ENCODE peak calls at places on chromosomes 4 and X, in four cellular contexts. H, J, N and S are unnamed samples.

GRCh38 chrX:21153503-21153902 is 220.7 kb upstream of the CNKSR2 start:
- DNase-seq in N (no peak), H (peak), J (no peak), S (no peak)

GRCh38 chrX:122641136-122641535 is 542.9 kb upstream of the GRIA3 start:
- DNase-seq in H (peak), N (no peak), J (no peak), S (no peak)

GRCh38 chr4:8224596-8225289 is 25.7 kb downstream of the SH3TC1 start:
- DNase-seq in J (no peak), N (peak), H (no peak), S (no peak)

GRCh38 chr4:114271031-114271430 is 291.6 kb upstream of the ARSJ start:
- DNase-seq in J (no peak), H (peak), N (no peak), S (no peak)

GRCh38 chrX:40366661-40367060 is 214.1 kb upstream of the ATP6AP2 start:
- DNase-seq in J (no peak), H (no peak), N (no peak), S (no peak)

GRCh38 chr4:67608047-67608446 is 49.5 kb downstream of the STAP1 start:
- DNase-seq in N (no peak), H (no peak), J (no peak), S (no peak)

GRCh38 chrX:110557864-110558263 is 199.2 kb downstream of the RTL9 start:
- DNase-seq in H (no peak), N (no peak), J (no peak), S (no peak)

GRCh38 chr4:80305466-80305865 is 30.1 kb upstream of the CFAP299 start:
- DNase-seq in H (peak), N (no peak), J (peak), S (no peak)

GRCh38 chr4:26330186-26330787 is 9.5 kb downstream of the RBPJ start:
- DNase-seq in H (peak), N (no peak), J (no peak), S (no peak)

GRCh38 chrX:79604364-79604763 is 237.2 kb upstream of the ITM2A start:
- DNase-seq in H (no peak), N (no peak), J (no peak), S (no peak)

DNA sequence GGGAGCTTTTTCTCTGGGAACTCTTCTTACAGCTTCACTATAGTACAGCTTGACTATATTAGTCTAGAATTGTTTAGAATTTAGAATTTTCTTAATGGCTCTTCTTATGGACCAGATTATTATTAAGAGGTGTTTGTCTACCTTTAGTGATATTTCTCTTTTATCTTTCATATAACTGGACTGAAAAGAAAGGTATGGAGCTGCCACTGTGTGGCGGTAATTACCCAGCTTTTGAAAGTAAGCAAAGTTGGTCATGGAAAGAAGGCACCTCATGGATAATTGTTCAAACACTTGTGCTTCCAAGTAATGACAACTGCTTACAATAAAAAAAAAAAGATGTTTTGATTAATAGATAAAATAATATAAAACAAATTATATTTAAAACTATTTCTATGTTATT is 1112.5 kb downstream of the TECRL start:
- DNase-seq in J (no peak), N (no peak), H (no peak), S (no peak)
- TF ChIP-seq CTCF in J (no peak), N (no peak), H (no peak), S (peak)

GRCh38 chr4:74057588-74057987 is 19.1 kb upstream of the CXCL3 start:
- DNase-seq in H (no peak), J (no peak), N (no peak), S (no peak)

GRCh38 chr4:74055096-74055495 is 16.6 kb upstream of the CXCL3 start:
- DNase-seq in J (no peak), N (no peak), H (no peak), S (no peak)

GRCh38 chr4:74056858-74057562 is 18.5 kb upstream of the CXCL3 start:
- DNase-seq in H (peak), N (no peak), J (peak), S (no peak)

GRCh38 chr4:74055498-74055897 is 17.0 kb upstream of the CXCL3 start:
- DNase-seq in H (no peak), N (no peak), J (no peak), S (no peak)

DNA sequence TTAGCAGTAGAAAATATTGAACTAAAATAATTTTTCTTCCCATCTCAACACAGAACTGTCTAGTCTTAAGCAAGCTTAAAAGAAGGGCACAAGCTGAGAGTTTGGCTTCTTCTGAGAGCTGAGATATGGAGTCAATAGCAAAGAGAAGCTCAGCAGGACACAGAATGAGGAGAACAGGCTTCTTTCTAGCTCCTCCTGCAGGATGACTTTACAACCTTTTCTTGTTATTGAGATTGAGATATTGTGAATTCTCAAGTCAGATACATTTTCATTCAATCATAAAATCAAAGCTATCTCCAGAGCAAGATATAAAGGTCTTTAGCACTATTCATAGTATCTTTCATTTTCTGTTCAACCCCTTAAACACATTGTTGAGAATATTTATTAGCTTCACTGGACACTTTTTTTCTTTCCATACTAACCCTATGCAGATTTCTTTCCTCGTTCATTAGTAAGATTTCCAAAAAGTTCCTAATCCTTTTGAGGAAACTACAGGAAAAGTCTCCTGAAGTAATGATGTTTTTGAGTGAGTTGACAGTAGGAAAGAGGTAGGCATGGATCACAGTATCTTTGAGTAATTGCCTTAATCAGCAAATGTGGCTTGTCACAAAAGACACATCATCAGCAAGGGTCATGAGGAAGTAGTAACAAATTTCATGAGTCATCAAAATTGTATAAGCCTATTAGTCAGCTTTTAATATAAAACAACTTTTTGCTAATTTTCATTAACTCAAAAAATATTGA is 17.8 kb upstream of the CXCL3 start:
- DNase-seq in J (no peak), H (peak), N (no peak), S (no peak)
- TF ChIP-seq CTCF in J (no peak), H (peak), N (no peak), S (no peak)

GRCh38 chrX:6311540-6311939 is 82.9 kb upstream of the NLGN4X start:
- DNase-seq in H (no peak), N (no peak), J (no peak), S (no peak)
- TF ChIP-seq CTCF in H (no peak), N (no peak), J (no peak), S (no peak)

DNA sequence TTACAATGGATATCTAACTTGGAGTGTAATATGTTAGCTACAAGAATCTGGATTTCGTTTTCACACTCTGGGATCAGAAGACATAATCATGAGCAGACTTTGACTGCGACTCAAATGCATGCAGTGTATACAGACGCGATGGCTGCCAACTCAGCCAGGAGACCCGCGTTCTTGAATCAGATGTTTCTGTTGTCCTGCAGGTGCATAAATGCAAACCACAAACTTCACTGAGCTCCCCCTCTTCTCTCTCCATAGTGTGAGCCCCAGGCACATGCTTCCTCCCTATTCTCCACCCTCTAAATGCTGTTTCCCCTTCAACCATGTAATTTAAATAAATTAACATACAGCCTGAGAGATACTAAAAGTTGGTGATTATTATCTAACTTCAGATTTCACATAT is 347.9 kb downstream of the DCHS2 start:
- DNase-seq in H (no peak), J (no peak), N (no peak), S (no peak)
- TF ChIP-seq CTCF in H (no peak), J (no peak), N (no peak), S (no peak)

DNA sequence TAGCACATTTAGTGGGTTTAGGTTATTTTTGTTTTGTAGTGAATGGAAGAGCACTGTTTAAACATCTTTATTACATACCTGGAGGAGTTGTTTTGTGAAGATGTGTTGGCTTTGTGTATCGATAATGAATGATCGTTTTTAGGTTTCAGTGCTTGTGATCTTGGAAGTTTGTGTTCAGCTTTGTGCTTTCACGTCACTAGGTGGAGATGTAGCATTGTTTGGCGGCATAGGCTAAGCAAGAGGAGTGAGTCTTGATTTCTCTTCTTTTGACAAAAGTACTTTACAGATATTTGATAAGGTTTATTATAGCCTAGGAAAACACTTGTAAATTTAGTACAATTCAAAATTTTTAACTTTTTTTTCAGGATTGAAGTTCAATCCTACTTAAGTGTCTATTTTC is 50.4 kb downstream of the PDK3 start:
- DNase-seq in H (peak), J (no peak), N (no peak), S (no peak)
- TF ChIP-seq CTCF in H (peak), J (peak), N (no peak), S (peak)